ENCODE peak calls at places on chromosome 2, in seven cellular contexts. M is stimulated activated CD4-positive, alpha-beta T cell treated with anti-CD3 and anti-CD28 coated beads, Interleukin-4, amount 100 ng/mL, for 4 hours; Q is endothelial cell; W is KG1; S is activated T-cell treated with anti-CD3 and anti-CD28 coated beads, Interleukin-2, amount 50 U/mL, for 1 hour; T is mesenchymal stem cell; E is GM19239. L is an unnamed sample.

GRCh38 chr2:127035212-127035611 is 71.7 kb downstream of the BIN1 start:
- DNase-seq in W (no peak), S (no peak), Q (no peak), M (no peak), E (no peak), T (peak; percentile 16), L (no peak)

GRCh38 chr2:164430166-164430783 is 191.0 kb downstream of the GRB14 start:
- DNase-seq in W (peak; percentile 3), M (no peak), T (peak; percentile 48), Q (peak; percentile 34), E (no peak), S (no peak), L (no peak)

GRCh38 chr2:220451438-220451837 is 824.0 kb downstream of the SLC4A3 start:
- DNase-seq in W (no peak), S (no peak), T (no peak), E (no peak), Q (no peak), M (no peak), L (no peak)

GRCh38 chr2:201759567-201759966 is 21.2 kb downstream of the ALS2 start:
- DNase-seq in W (no peak), Q (no peak), T (no peak), E (no peak), S (no peak), M (no peak), L (no peak)

GRCh38 chr2:127811397-127811860 is 458 bp upstream of the WDR33 start:
- DNase-seq in M (no peak), T (no peak), Q (no peak), S (no peak), W (no peak), E (no peak), L (peak; percentile 87)

GRCh38 chr2:222424729-222425671 is 657 bp downstream of the SGPP2 start:
- DNase-seq in T (no peak), E (no peak), M (peak; percentile 46), Q (no peak), W (no peak), S (peak; percentile 33), L (peak; percentile 83)

GRCh38 chr2:15986644-15987043 is 46.3 kb downstream of the MYCN start:
- DNase-seq in Q (no peak), E (no peak), M (no peak), T (no peak), S (no peak), W (no peak), L (no peak)

GRCh38 chr2:109694190-109694589 is 80.0 kb downstream of the SOWAHC start:
- DNase-seq in S (no peak), E (no peak), Q (no peak), T (peak; percentile 16), W (no peak), M (no peak), L (no peak)

GRCh38 chr2:74952575-74952974 is 5.9 kb upstream of the POLE4 start:
- DNase-seq in Q (no peak), T (no peak), M (no peak), W (no peak), E (no peak), S (no peak), L (no peak)

GRCh38 chr2:196481323-196481695 is 158.2 kb upstream of the CCDC150 start:
- DNase-seq in E (no peak), W (no peak), M (no peak), S (no peak), T (peak; percentile 44), Q (no peak), L (no peak)

GRCh38 chr2:181574321-181574720 is 82.6 kb downstream of the CERKL start:
- DNase-seq in E (no peak), M (no peak), Q (no peak), T (no peak), W (no peak), S (no peak), L (no peak)

GRCh38 chr2:116645155-116645554 is 1169.3 kb upstream of the DDX18 start:
- DNase-seq in M (no peak), S (no peak), T (no peak), W (no peak), Q (no peak), E (no peak), L (no peak)

L was measured in posterior cingulate gyrus.